ENCODE peak calls at places on chromosome 2, in four cellular contexts. S is K562, M is HepG2, D is GM12878. Q is an unnamed sample.

GRCh38 chr2:86441392-86441788 is 219 bp downstream of the KDM3A start:
- DNase-seq in S (no peak), M (no peak), D (no peak), Q (no peak)

GRCh38 chr2:48248251-48248933 is 281.6 kb upstream of the STON1 start:
- DNase-seq in D (peak; percentile 48), S (no peak), M (peak; percentile 77), Q (peak; percentile 13)

GRCh38 chr2:145744541-145745386 is 1224.8 kb upstream of the ZEB2 start:
- DNase-seq in S (no peak), M (no peak), D (no peak), Q (no peak)

GRCh38 chr2:216553093-216553478 is 54.4 kb downstream of the RPL37A start:
- DNase-seq in M (peak; percentile 96), D (no peak), S (no peak), Q (no peak)

GRCh38 chr2:148391324-148391723 is 253.2 kb upstream of the EPC2 start:
- DNase-seq in M (no peak), S (no peak), D (no peak), Q (no peak)

GRCh38 chr2:219081701-219082331 is 21.1 kb upstream of the IHH start:
- DNase-seq in S (no peak), D (no peak), M (peak; percentile 58), Q (no peak)

GRCh38 chr2:69509011-69509749 is 71.9 kb upstream of the NFU1 start:
- DNase-seq in D (no peak), M (no peak), S (no peak), Q (no peak)

GRCh38 chr2:45265336-45265735 is 256.1 kb upstream of the SIX2 start:
- DNase-seq in M (no peak), D (no peak), S (no peak), Q (no peak)

GRCh38 chr2:74267068-74267467 is 68.7 kb downstream of the MTHFD2 start:
- DNase-seq in S (peak; percentile 62), M (peak; percentile 57), D (no peak), Q (peak; percentile 58)

GRCh38 chr2:20593072-20594034 is 57.5 kb downstream of the HS1BP3 start:
- DNase-seq in S (peak; percentile 87), D (no peak), M (peak; percentile 100), Q (no peak)

GRCh38 chr2:36967236-36967876 is 1.0 kb upstream of the STRN start:
- DNase-seq in M (peak; percentile 58), S (no peak), D (no peak), Q (no peak)

GRCh38 chr2:152594022-152594712 is 123.1 kb downstream of the PRPF40A start:
- DNase-seq in D (no peak), S (no peak), M (no peak), Q (no peak)

GRCh38 chr2:9008951-9009664 is 5.6 kb upstream of the MBOAT2 start:
- DNase-seq in D (no peak), M (no peak), S (no peak), Q (no peak)

GRCh38 chr2:187553908-187554703 is at the start of gene TFPI:
- DNase-seq in M (peak; percentile 64), S (peak; percentile 25), D (no peak), Q (peak; percentile 33)

GRCh38 chr2:181876614-181877063 is 14.9 kb upstream of the ITPRID2 start:
- DNase-seq in S (no peak), D (no peak), M (no peak), Q (no peak)

GRCh38 chr2:24886114-24886501 is 33.9 kb downstream of the ADCY3 start:
- DNase-seq in M (no peak), S (no peak), D (no peak), Q (no peak)

GRCh38 chr2:98504386-98505109 is 59.9 kb downstream of the INPP4A start:
- DNase-seq in M (no peak), D (no peak), S (no peak), Q (no peak)

GRCh38 chr2:182366625-182367024 is 60.2 kb downstream of the PDE1A start:
- DNase-seq in D (no peak), S (no peak), M (no peak), Q (no peak)

GRCh38 chr2:144950874-144951560 is 431.1 kb upstream of the ZEB2 start:
- DNase-seq in D (no peak), S (no peak), M (no peak), Q (no peak)

GRCh38 chr2:210224660-210225460 is at the start of gene ACADL:
- DNase-seq in S (peak; percentile 6), M (no peak), D (no peak), Q (peak; percentile 67)

GRCh38 chr2:3007135-3007534 is 370.5 kb downstream of the EIPR1 start:
- DNase-seq in D (no peak), S (no peak), M (no peak), Q (no peak)

GRCh38 chr2:230893338-230893737 is 28.6 kb downstream of the ITM2C start:
- DNase-seq in M (no peak), S (no peak), D (no peak), Q (no peak)

GRCh38 chr2:10305254-10305635 is 2.5 kb downstream of the HPCAL1 start:
- DNase-seq in D (no peak), S (no peak), M (no peak), Q (no peak)

GRCh38 chr2:114610677-114611076 is 168.2 kb downstream of the DPP10 start:
- DNase-seq in D (no peak), S (no peak), M (no peak), Q (no peak)

GRCh38 chr2:64937341-64938230 is 51.6 kb upstream of the SLC1A4 start:
- DNase-seq in S (no peak), D (peak; percentile 77), M (no peak), Q (no peak)

GRCh38 chr2:127661949-127662510 is 13.3 kb downstream of the LIMS2 start:
- DNase-seq in S (no peak), M (no peak), D (no peak), Q (no peak)

GRCh38 chr2:156659694-156660093 is 223.5 kb downstream of the GPD2 start:
- DNase-seq in D (no peak), M (no peak), S (no peak), Q (no peak)

DNA sequence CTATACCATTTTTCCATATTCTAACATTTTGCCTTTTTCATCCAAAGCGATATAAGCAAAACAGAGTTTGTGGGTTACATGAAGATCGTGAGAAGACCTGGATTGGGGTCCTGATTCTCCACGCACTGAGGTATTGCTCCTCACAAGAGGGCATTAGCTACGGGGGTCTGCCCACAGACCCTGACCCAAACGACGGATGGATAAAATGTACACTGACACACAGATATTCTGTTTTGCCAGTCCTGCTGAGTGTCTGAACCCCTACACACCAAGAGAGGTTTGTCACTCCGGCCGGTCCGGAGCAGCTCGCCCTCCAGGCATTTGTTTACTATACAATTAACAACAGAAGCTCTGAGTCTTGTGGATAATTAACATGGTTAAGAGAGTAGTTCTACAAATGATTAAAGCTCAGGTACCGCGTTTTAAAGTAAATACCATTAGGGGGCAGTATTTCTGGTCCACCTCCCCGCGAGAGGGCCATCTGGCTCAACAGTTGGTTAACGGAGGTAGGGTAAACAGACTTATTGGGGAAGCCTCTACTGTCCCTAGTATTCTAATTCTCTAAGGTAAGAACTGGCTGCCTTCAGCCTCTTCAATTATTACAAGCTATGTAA is 28.4 kb downstream of the SCYGR8 start:
- DNase-seq in M (peak; percentile 69), S (no peak), D (no peak), Q (no peak)
- TF ChIP-seq TARDBP in M (no peak), S (no peak), D (no peak), Q (no peak)

GRCh38 chr2:39140322-39140847 is 19.5 kb upstream of the SOS1 start:
- DNase-seq in S (no peak), D (no peak), M (peak; percentile 80), Q (no peak)

GRCh38 chr2:39139511-39140237 is 18.8 kb upstream of the SOS1 start:
- DNase-seq in D (no peak), S (no peak), M (no peak), Q (no peak)

GRCh38 chr2:39141346-39142011 is 20.6 kb upstream of the SOS1 start:
- DNase-seq in S (no peak), D (no peak), M (no peak), Q (no peak)

GRCh38 chr2:39142904-39143617 is 22.2 kb upstream of the SOS1 start:
- DNase-seq in S (no peak), M (no peak), D (no peak), Q (no peak)

GRCh38 chr2:39142012-39142346 is 21.1 kb upstream of the SOS1 start:
- DNase-seq in S (peak; percentile 39), M (no peak), D (no peak), Q (no peak)
- TF ChIP-seq TARDBP in S (no peak), M (no peak), D (no peak), Q (no peak)

GRCh38 chr2:205902041-205902898 is 183.7 kb downstream of the INO80D start:
- DNase-seq in D (no peak), M (peak; percentile 77), S (peak; percentile 17), Q (peak; percentile 38)
- TF ChIP-seq TARDBP in D (no peak), M (no peak), S (no peak), Q (no peak)

GRCh38 chr2:120982598-120982997 is 246.9 kb downstream of the GLI2 start:
- DNase-seq in M (no peak), D (no peak), S (no peak), Q (no peak)

GRCh38 chr2:120984452-120985173 is 248.9 kb downstream of the GLI2 start:
- DNase-seq in S (no peak), M (no peak), D (no peak), Q (no peak)

GRCh38 chr2:120985174-120985996 is 249.7 kb downstream of the GLI2 start:
- DNase-seq in M (no peak), S (no peak), D (no peak), Q (no peak)

GRCh38 chr2:120983344-120983743 is 247.7 kb downstream of the GLI2 start:
- DNase-seq in D (no peak), M (no peak), S (no peak), Q (no peak)

DNA sequence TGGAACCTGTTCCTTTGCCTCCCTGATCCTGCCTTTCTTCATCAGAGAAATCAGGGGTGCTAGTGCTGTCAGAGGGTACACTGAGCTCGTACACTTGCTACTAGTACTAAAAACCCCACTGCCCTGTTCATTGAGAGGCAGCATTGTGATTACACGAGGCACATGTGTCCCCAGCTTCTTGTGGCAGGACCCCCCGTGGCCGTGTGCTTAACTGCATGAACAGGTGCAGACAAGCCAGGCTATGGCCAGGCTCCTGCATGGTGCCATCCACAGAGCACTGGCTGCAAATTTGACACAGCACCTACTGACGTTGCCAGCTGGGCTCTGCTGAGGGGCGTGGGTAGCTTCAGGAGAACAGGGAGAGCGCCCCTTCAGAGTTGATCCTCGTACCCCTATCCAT is 248.4 kb downstream of the GLI2 start:
- DNase-seq in S (no peak), M (no peak), D (no peak), Q (no peak)
- TF ChIP-seq TARDBP in S (no peak), M (no peak), D (no peak), Q (no peak)

DNA sequence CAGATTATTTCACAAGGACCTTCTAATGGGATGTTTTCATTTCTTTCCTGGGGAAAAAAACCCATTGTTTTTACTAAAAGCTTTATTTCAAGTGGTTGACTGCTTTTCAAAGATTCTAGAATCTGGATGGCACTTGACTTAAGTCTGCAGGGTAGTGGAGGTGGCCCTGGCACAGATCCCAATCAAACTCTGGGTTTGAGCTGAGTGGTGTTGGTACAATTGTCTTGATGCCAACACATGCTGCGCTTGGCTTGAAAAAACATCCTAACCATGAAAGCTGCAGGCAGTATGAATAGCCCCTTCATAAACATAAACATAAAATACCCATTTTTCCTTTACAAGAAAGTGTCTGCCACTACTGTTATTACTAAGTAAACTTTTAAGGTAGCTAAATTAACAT is 3.6 kb downstream of the PAPOLG start:
- DNase-seq in S (no peak), D (no peak), M (no peak), Q (no peak)
- TF ChIP-seq TARDBP in S (no peak), D (no peak), M (no peak), Q (no peak)